ENCODE peak calls at places on chromosomes 4 and X, in seven cellular contexts. E, R, W, J, A, I and P are unnamed samples.

GRCh38 chr4:57430706-57431105 is 320.5 kb upstream of the IGFBP7 start:
- DNase-seq in I (no peak), E (no peak), R (no peak), W (no peak), J (no peak), A (no peak), P (no peak)

GRCh38 chr4:154526151-154526550 is 24.0 kb downstream of the PLRG1 start:
- DNase-seq in R (no peak), I (no peak), W (no peak), E (no peak), A (no peak), J (no peak), P (no peak)

GRCh38 chr4:54230479-54231418 is 1.7 kb downstream of the PDGFRA start:
- DNase-seq in J (no peak), W (no peak), E (no peak), R (peak), A (peak), I (peak), P (no peak)

GRCh38 chr4:42750091-42750490 is 93.2 kb upstream of the ATP8A1 start:
- DNase-seq in I (no peak), E (no peak), J (peak), W (no peak), R (no peak), A (no peak), P (no peak)

GRCh38 chr4:57243071-57243470 is 132.9 kb upstream of the IGFBP7 start:
- DNase-seq in J (no peak), W (no peak), R (no peak), E (no peak), A (no peak), I (no peak), P (no peak)

GRCh38 chr4:7336732-7337131 is 98.0 kb downstream of the PSAPL1 start:
- DNase-seq in J (no peak), W (no peak), I (no peak), E (no peak), A (peak), R (no peak), P (peak)

GRCh38 chrX:129461801-129462456 is 61.4 kb downstream of the SMARCA1 start:
- DNase-seq in W (no peak), J (no peak), I (no peak), A (no peak), E (no peak), R (no peak), P (no peak)

GRCh38 chr4:151099226-151099975 is at the start of gene RPS3A:
- DNase-seq in R (peak), J (peak), E (peak), W (peak), I (peak), A (peak), P (peak)

GRCh38 chr4:102219143-102219542 is 126.1 kb downstream of the SLC39A8 start:
- DNase-seq in W (no peak), E (no peak), R (no peak), I (no peak), A (no peak), J (no peak), P (no peak)

GRCh38 chr4:27270435-27270834 is 409.8 kb downstream of the STIM2 start:
- DNase-seq in R (no peak), E (no peak), J (no peak), W (no peak), A (no peak), I (no peak), P (no peak)

GRCh38 chr4:3712112-3712805 is 53.9 kb upstream of the ADRA2C start:
- DNase-seq in E (no peak), W (no peak), A (peak), J (no peak), I (no peak), R (no peak), P (no peak)

GRCh38 chrX:65667503-65668355 is at the start of gene MSN:
- DNase-seq in W (peak), J (no peak), E (peak), R (peak), A (peak), I (peak), P (peak)

GRCh38 chr4:84238247-84239090 is 260.6 kb downstream of the NKX6-1 start:
- DNase-seq in A (no peak), E (no peak), R (peak), W (no peak), J (no peak), I (peak), P (no peak)

GRCh38 chr4:165810726-165811125 is 62.3 kb upstream of the TLL1 start:
- DNase-seq in J (peak), A (no peak), W (no peak), R (peak), E (no peak), I (no peak), P (no peak)

GRCh38 chr4:109826719-109827118 is 1.1 kb upstream of the RRH start:
- DNase-seq in A (no peak), I (peak), R (peak), E (no peak), J (peak), W (no peak), P (no peak)

GRCh38 chrX:132270699-132271098 is 51.5 kb upstream of the RAP2C start:
- DNase-seq in R (peak), A (peak), J (peak), W (no peak), I (peak), E (no peak), P (no peak)

GRCh38 chr4:107870916-107871786 is 46.4 kb downstream of the SGMS2 start:
- DNase-seq in J (no peak), E (no peak), R (no peak), I (no peak), W (no peak), A (no peak), P (no peak)

GRCh38 chr4:74228691-74229640 is 71.0 kb downstream of the MTHFD2L start:
- DNase-seq in E (peak), I (peak), A (peak), R (peak), J (peak), W (peak), P (peak)

GRCh38 chrX:18674417-18674787 is 2.5 kb upstream of the RS1 start:
- DNase-seq in J (no peak), A (peak), I (no peak), W (peak), R (no peak), E (no peak), P (peak)

GRCh38 chrX:37887347-37887746 is 40.0 kb upstream of the DYNLT3 start:
- DNase-seq in I (no peak), E (no peak), A (no peak), R (no peak), J (no peak), W (no peak), P (no peak)

GRCh38 chr4:140094701-140095420 is 59.1 kb downstream of the MAML3 start:
- DNase-seq in J (no peak), I (peak), E (peak), A (peak), R (no peak), W (peak), P (peak)

GRCh38 chr4:39655866-39656265 is 17.2 kb upstream of the SMIM14 start:
- DNase-seq in J (no peak), A (no peak), I (peak), R (peak), E (no peak), W (no peak), P (no peak)

GRCh38 chr4:170497105-170497504 is 407.3 kb upstream of the AADAT start:
- DNase-seq in J (peak), R (no peak), E (no peak), W (no peak), I (no peak), A (no peak), P (no peak)

GRCh38 chr4:53039741-53040458 is 177.8 kb downstream of the RASL11B start:
- DNase-seq in I (no peak), R (peak), A (no peak), W (no peak), E (no peak), J (no peak), P (no peak)

GRCh38 chr4:122341906-122342305 is 36.9 kb upstream of the ADAD1 start:
- DNase-seq in A (peak), I (peak), W (no peak), E (no peak), R (peak), J (peak), P (no peak)

GRCh38 chrX:136063340-136064079 is 78.3 kb downstream of the SLC9A6 start:
- DNase-seq in I (peak), A (peak), J (no peak), R (peak), E (no peak), W (no peak), P (no peak)

GRCh38 chr4:113502476-113502875 is 259.1 kb downstream of the CAMK2D start:
- DNase-seq in E (no peak), A (no peak), I (peak), J (peak), W (no peak), R (peak), P (no peak)

GRCh38 chrX:44873415-44874270 is 655 bp downstream of the KDM6A start:
- DNase-seq in A (peak), J (no peak), I (peak), E (peak), R (peak), W (peak), P (peak)

GRCh38 chr4:138887341-138887740 is 128.2 kb upstream of the NOCT start:
- DNase-seq in A (no peak), R (no peak), E (no peak), I (no peak), J (no peak), W (no peak), P (no peak)

GRCh38 chrX:18872621-18873020 is 111.3 kb downstream of the PHKA2 start:
- DNase-seq in I (no peak), W (no peak), R (no peak), J (no peak), A (no peak), E (no peak), P (no peak)

GRCh38 chrX:116749943-116750342 is 287.2 kb upstream of the CT83 start:
- DNase-seq in J (no peak), I (no peak), A (no peak), R (peak), E (no peak), W (no peak), P (no peak)

GRCh38 chr4:10033191-10033881 is 12.0 kb upstream of the SLC2A9 start:
- DNase-seq in E (no peak), R (peak), J (peak), W (no peak), A (peak), I (peak), P (no peak)

GRCh38 chr4:148770377-148770776 is 328.2 kb upstream of the NR3C2 start:
- DNase-seq in R (no peak), I (no peak), A (no peak), W (no peak), J (no peak), E (no peak), P (no peak)

GRCh38 chr4:26858947-26859401 is 1.7 kb upstream of the STIM2 start:
- DNase-seq in E (no peak), R (peak), I (no peak), A (no peak), W (no peak), J (peak), P (no peak)

GRCh38 chr4:139988863-139989765 is 164.9 kb downstream of the MAML3 start:
- DNase-seq in E (no peak), I (peak), A (no peak), J (peak), W (peak), R (peak), P (no peak)

GRCh38 chrX:100643212-100643611 is 787 bp upstream of the SRPX2 start:
- DNase-seq in W (no peak), E (no peak), A (no peak), R (no peak), I (no peak), J (no peak), P (no peak)

GRCh38 chr4:48388504-48389154 is 47.3 kb downstream of the SLAIN2 start:
- DNase-seq in I (peak), E (no peak), J (peak), A (no peak), R (peak), W (no peak), P (no peak)

GRCh38 chrX:41339148-41339547 is 5.2 kb downstream of the DDX3X start:
- DNase-seq in E (no peak), R (no peak), J (no peak), I (peak), A (no peak), W (no peak), P (no peak)